ENCODE peak calls at places on chromosomes 1 and 21, in eight cellular contexts. K is activated T-helper 1 cell treated with anti-CD3 and anti-CD28 coated beads, Interleukin-2, amount 50 U/mL, for 16 hours; E is stimulated activated CD4-positive, alpha-beta T cell treated with anti-CD3 and anti-CD28 coated beads, Interleukin-12 subunit alpha, Interleukin-12 subunit beta, amount 100 ng/mL, for 48 hours; O is H9; S is NCI-H69; R is MCF 10A; J is astrocyte of the spinal cord; P is amygdala. Q is an unnamed sample.

GRCh38 chr1:244665771-244666217 is 12.9 kb downstream of the DESI2 start:
- DNase-seq in O (no peak), J (peak; percentile 37), E (no peak), K (no peak), P (no peak), S (no peak), R (no peak), Q (no peak)

GRCh38 chr1:47686731-47687617 is 249.1 kb downstream of the FOXD2 start:
- DNase-seq in E (no peak), R (no peak), O (peak; percentile 38), K (no peak), P (no peak), J (no peak), S (no peak), Q (peak; percentile 70)

GRCh38 chr1:101187287-101187686 is 49.5 kb upstream of the S1PR1 start:
- DNase-seq in J (peak; percentile 14), O (no peak), E (no peak), S (no peak), P (no peak), R (no peak), K (no peak), Q (no peak)

GRCh38 chr1:95023399-95024050 is 49.2 kb downstream of the ALG14 start:
- DNase-seq in J (peak; percentile 94), S (no peak), P (no peak), E (no peak), O (no peak), R (peak; percentile 61), K (no peak), Q (no peak)

GRCh38 chr1:158124034-158124433 is 56.7 kb upstream of the CD1D start:
- DNase-seq in R (peak; percentile 90), O (no peak), E (no peak), S (peak; percentile 75), K (no peak), P (no peak), J (peak; percentile 18), Q (no peak)

GRCh38 chr21:26717146-26717739 is 128.0 kb downstream of the ADAMTS1 start:
- DNase-seq in S (peak; percentile 56), R (peak; percentile 34), K (no peak), P (no peak), J (peak; percentile 44), E (no peak), O (no peak), Q (no peak)

GRCh38 chr21:37561506-37561905 is 194.9 kb downstream of the DYRK1A start:
- DNase-seq in R (no peak), P (no peak), J (no peak), O (no peak), S (no peak), E (no peak), K (no peak), Q (no peak)

GRCh38 chr1:8006037-8006963 is 19.8 kb downstream of the ERRFI1 start:
- DNase-seq in P (no peak), R (peak; percentile 72), K (no peak), S (peak; percentile 82), J (peak; percentile 52), O (no peak), E (no peak), Q (no peak)

GRCh38 chr1:233061265-233061664 is 110.9 kb downstream of the NTPCR start:
- DNase-seq in R (no peak), P (no peak), E (no peak), K (no peak), J (no peak), S (peak; percentile 64), O (no peak), Q (no peak)

GRCh38 chr21:44299458-44300261 is at the start of gene PFKL:
- DNase-seq in R (peak; percentile 54), P (peak; percentile 9), S (peak; percentile 82), O (peak; percentile 65), J (peak; percentile 26), K (peak; percentile 44), E (peak; percentile 66), Q (peak; percentile 75)

GRCh38 chr1:94324168-94324544 is 86.8 kb upstream of the ARHGAP29 start:
- DNase-seq in K (no peak), E (no peak), R (peak; percentile 14), S (peak; percentile 5), J (peak; percentile 61), O (no peak), P (no peak), Q (peak; percentile 3)

GRCh38 chr21:16741228-16741665 is 771.6 kb upstream of the CXADR start:
- DNase-seq in O (no peak), K (no peak), P (no peak), R (no peak), E (no peak), J (peak; percentile 43), S (no peak), Q (no peak)

GRCh38 chr1:34378968-34379729 is 202.4 kb downstream of the C1orf94 start:
- DNase-seq in P (no peak), R (no peak), J (peak; percentile 45), K (no peak), S (no peak), O (no peak), E (no peak), Q (peak; percentile 70)

GRCh38 chr21:43902441-43902840 is 37.4 kb downstream of the AGPAT3 start:
- DNase-seq in J (no peak), K (no peak), P (no peak), E (no peak), S (peak; percentile 38), O (no peak), R (peak; percentile 84), Q (no peak)

GRCh38 chr21:46550511-46550941 is 54.4 kb downstream of the S100B start:
- DNase-seq in J (no peak), E (no peak), R (no peak), K (peak; percentile 19), S (no peak), O (no peak), P (no peak), Q (no peak)

GRCh38 chr1:225424562-225425210 is 3.2 kb downstream of the LBR start:
- DNase-seq in S (no peak), K (no peak), P (no peak), E (no peak), J (peak; percentile 49), R (peak; percentile 44), O (no peak), Q (peak; percentile 70)

GRCh38 chr1:87331319-87332269 is 2.9 kb downstream of the LMO4 start:
- DNase-seq in R (peak; percentile 79), E (peak; percentile 45), S (peak; percentile 89), O (peak; percentile 87), P (no peak), J (peak; percentile 73), K (peak; percentile 49), Q (peak; percentile 91)